ENCODE peak calls at places on chromosome 15, in four cellular contexts. K, A, S and T are unnamed samples.

GRCh38 chr15:80615783-80616391 is 79.2 kb upstream of the ABHD17C start:
- DNase-seq in K (peak), A (peak), S (no peak), T (peak)

GRCh38 chr15:29680806-29681485 is 141.3 kb downstream of the TJP1 start:
- DNase-seq in K (no peak), A (no peak), S (peak), T (no peak)

GRCh38 chr15:99014803-99015676 is 7.4 kb upstream of the PGPEP1L start:
- DNase-seq in K (peak), A (peak), S (no peak), T (peak)

GRCh38 chr15:68152342-68152741 is 52.8 kb downstream of the CALML4 start:
- DNase-seq in K (no peak), A (no peak), S (no peak), T (no peak)

GRCh38 chr15:81189583-81190283 is 6.9 kb upstream of the IL16 start:
- DNase-seq in K (peak), A (peak), S (no peak), T (peak)

GRCh38 chr15:81338422-81339007 is 14.6 kb upstream of the STARD5 start:
- DNase-seq in K (peak), A (peak), S (no peak), T (peak)

GRCh38 chr15:70064441-70064840 is 33.3 kb downstream of the TLE3 start:
- DNase-seq in K (peak), A (no peak), S (no peak), T (no peak)

GRCh38 chr15:70556804-70557203 is 206.6 kb downstream of the UACA start:
- DNase-seq in K (no peak), A (no peak), S (no peak), T (no peak)

GRCh38 chr15:88331291-88331690 is 74.8 kb upstream of the NTRK3 start:
- DNase-seq in K (no peak), A (no peak), S (no peak), T (peak)
- TF ChIP-seq CTCF in K (peak), A (no peak), S (peak), T (peak)

DNA sequence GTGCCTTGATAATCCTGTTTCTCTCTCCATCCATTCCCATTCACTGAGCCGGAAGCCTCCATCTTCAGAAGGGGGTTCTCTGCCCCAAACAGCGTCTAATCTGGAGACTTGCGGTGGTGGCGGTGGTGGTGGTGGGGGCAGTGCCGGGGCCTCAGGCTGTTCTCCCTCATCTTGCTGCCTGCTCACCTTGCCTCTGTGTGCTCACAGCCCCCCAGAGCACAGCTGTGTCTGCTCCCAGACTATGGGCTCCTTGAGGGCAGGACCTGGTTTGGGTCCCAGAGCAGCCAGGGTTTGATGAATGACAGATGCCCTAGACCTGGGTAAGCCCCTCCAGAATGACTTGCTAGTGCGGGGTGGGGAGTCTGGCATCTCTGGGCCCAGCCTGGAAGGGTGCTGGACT is 430 bp upstream of the PSTPIP1 start:
- DNase-seq in K (no peak), A (no peak), S (no peak), T (no peak)
- H3K4me3 ChIP-seq in K (no peak), A (no peak), S (no peak), T (no peak)

DNA sequence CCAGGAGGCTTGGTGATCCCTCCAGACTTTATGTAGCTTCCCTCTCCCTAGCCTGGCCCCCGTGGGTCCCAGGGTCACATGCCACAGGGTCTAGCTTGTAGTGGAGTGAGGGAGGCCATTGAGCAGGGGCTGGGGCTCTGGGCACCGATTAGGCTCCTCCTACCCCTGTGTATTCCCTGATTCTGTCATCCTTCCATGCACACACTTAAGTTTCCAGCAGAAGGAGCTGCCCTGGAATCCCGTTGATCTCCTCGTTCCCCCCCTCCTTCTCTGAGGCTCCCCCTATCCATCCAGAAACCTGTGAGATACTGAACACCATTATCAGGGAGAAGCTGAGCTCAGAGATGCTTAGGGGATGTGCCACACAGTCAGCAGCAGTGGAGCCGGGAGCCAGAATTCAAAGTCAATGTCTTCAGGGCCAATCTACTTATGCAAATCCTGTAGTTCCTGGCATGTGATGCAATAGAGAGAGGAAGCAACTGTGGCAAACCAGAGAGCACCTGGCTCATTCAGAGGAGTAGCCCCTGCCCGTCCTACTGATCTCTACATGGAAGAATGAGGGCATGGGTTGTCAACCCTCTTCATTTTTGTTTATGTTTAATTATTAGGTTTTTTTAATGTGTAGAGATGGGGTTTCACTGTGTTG is 17.3 kb downstream of the CCDC33 start:
- DNase-seq in K (no peak), A (no peak), S (no peak), T (no peak)
- TF ChIP-seq CTCF in K (no peak), A (no peak), S (no peak), T (peak)

GRCh38 chr15:64774556-64775523 is 549 bp downstream of the RBPMS2 start:
- DNase-seq in K (peak), A (no peak), S (no peak), T (no peak)
- H3K4me3 ChIP-seq in K (peak), A (peak), S (peak), T (peak)

DNA sequence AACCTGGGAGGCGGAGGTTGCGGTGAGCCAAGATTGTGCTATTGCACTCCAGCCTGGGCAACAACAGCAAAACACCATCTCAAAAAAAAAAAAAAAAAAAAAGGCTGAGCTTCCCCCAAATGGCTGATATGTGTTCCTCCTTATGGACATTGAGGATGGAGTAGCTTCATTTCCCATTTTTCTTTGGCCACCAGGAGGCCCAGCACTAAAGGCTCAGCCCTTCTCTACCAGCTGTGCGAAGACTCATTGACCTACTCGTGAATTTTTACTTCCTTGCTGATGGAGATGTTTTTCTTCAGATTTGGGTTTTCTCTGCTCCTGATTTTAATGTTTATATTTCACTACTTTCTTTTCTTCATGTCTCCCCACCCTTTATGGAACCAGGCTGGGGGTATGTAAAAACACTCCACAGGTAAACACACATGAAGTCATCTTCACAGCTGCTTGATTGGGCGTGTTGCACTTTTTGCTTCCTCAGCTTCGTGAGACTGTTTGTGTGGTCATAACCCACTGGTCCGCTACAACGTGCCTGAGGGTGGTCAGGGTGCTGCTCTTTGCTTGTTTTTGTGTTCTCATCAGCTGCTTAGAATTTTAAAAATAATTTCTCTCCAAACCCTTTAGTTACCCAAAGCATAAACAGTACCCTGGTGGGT is 13.5 kb downstream of the SEMA4B start:
- DNase-seq in K (no peak), A (no peak), S (no peak), T (peak)
- TF ChIP-seq CTCF in K (peak), A (no peak), S (no peak), T (peak)

GRCh38 chr15:36332301-36332700 is 247.1 kb upstream of the CDIN1 start:
- DNase-seq in K (peak), A (no peak), S (no peak), T (peak)

GRCh38 chr15:36329592-36329991 is 249.8 kb upstream of the CDIN1 start:
- DNase-seq in K (no peak), A (no peak), S (no peak), T (no peak)

GRCh38 chr15:36332896-36333295 is 246.5 kb upstream of the CDIN1 start:
- DNase-seq in K (no peak), A (no peak), S (no peak), T (no peak)

GRCh38 chr15:36330598-36330997 is 248.8 kb upstream of the CDIN1 start:
- DNase-seq in K (no peak), A (no peak), S (no peak), T (no peak)

GRCh38 chr15:36331531-36332275 is 247.7 kb upstream of the CDIN1 start:
- DNase-seq in K (peak), A (no peak), S (no peak), T (peak)
- H3K4me3 ChIP-seq in K (peak), A (no peak), S (no peak), T (no peak)

GRCh38 chr15:44194397-44195150 is 497 bp downstream of the FRMD5 start:
- DNase-seq in K (peak), A (no peak), S (peak), T (peak)
- TF ChIP-seq CTCF in K (no peak), A (no peak), S (no peak), T (no peak)

GRCh38 chr15:45784656-45785055 is 149.8 kb downstream of the SQOR start:
- DNase-seq in K (no peak), A (no peak), S (no peak), T (no peak)
- H3K4me3 ChIP-seq in K (no peak), A (no peak), S (no peak), T (no peak)

GRCh38 chr15:89822951-89823701 is 8.5 kb upstream of the ANPEP start:
- DNase-seq in K (no peak), A (no peak), S (no peak), T (peak)
- TF ChIP-seq CTCF in K (no peak), A (no peak), S (no peak), T (no peak)

DNA sequence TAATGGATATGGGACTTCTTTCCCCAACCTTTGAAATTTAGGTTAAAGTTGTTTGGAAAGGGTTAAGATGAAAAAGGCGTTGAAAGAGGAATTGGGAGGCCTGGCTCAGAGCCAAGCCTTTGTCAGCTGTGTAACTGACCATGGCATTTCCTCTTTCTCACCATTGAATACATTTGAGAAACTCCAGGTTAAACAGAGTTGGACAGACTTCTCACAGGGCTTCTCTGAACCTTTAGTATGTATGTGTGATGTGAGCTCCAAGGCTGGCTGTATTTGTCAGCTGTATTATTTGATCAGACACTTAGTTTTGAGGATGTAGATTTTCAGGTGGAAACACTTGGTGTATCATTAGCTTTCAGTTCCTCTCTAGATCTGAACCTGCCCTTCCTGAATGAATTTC is 136.4 kb upstream of the GOLGA6L4 start:
- DNase-seq in K (no peak), A (no peak), S (no peak), T (peak)
- H3K4me3 ChIP-seq in K (no peak), A (no peak), S (no peak), T (no peak)